ENCODE peak calls at places on chromosome 4, in eight cellular contexts. M is left colon; L is IMR-90; E is activated CD8-positive, alpha-beta T cell treated with anti-CD3 and anti-CD28 coated beads, Interleukin-2, amount 10 ng/mL, durations not matched to agents 7 days and 5 days; T is T-helper 17 cell; O is T-cell; P is pancreas; U is DND-41. B is an unnamed sample.

GRCh38 chr4:154566639-154567204 is 3.9 kb downstream of the FGB start:
- ATAC-seq in M (no peak), L (no peak), E (no peak), T (no peak), O (no peak), P (no peak), U (no peak), B (no peak)

GRCh38 chr4:142713282-142714030 is 132.6 kb downstream of the INPP4B start:
- ATAC-seq in M (no peak), L (no peak), E (no peak), T (no peak), O (no peak), P (no peak), U (peak), B (no peak)

GRCh38 chr4:82799006-82799881 is 648 bp upstream of the SCD5 start:
- ATAC-seq in M (peak), L (peak), E (peak), T (peak), O (peak), P (peak), U (peak), B (peak)

GRCh38 chr4:123064390-123064789 is 142.0 kb upstream of the NUDT6 start:
- ATAC-seq in M (no peak), L (no peak), E (no peak), T (no peak), O (no peak), P (no peak), U (no peak), B (no peak)

GRCh38 chr4:72340803-72341431 is 228.1 kb downstream of the ADAMTS3 start:
- ATAC-seq in M (no peak), L (no peak), E (no peak), T (no peak), O (no peak), P (no peak), U (no peak), B (peak)

GRCh38 chr4:148542922-148543623 is 100.9 kb upstream of the NR3C2 start:
- ATAC-seq in M (peak), L (no peak), E (no peak), T (no peak), O (no peak), P (no peak), U (no peak), B (no peak)

GRCh38 chr4:80199947-80200346 is 2.6 kb downstream of the PRDM8 start:
- ATAC-seq in M (no peak), L (no peak), E (no peak), T (no peak), O (no peak), P (no peak), U (no peak), B (no peak)

GRCh38 chr4:105963461-105964400 is 68.5 kb downstream of the NPNT start:
- ATAC-seq in M (peak), L (no peak), E (no peak), T (no peak), O (no peak), P (no peak), U (no peak), B (no peak)

GRCh38 chr4:6696611-6697010 is 2.9 kb downstream of the S100P start:
- ATAC-seq in M (no peak), L (peak), E (peak), T (peak), O (peak), P (no peak), U (peak), B (no peak)

GRCh38 chr4:66045913-66046312 is 375.6 kb upstream of the EPHA5 start:
- ATAC-seq in M (no peak), L (no peak), E (no peak), T (no peak), O (no peak), P (no peak), U (no peak), B (no peak)

GRCh38 chr4:75830906-75831305 is 71.3 kb downstream of the PPEF2 start:
- ATAC-seq in M (no peak), L (no peak), E (no peak), T (no peak), O (no peak), P (no peak), U (no peak), B (no peak)

GRCh38 chr4:26133840-26134239 is 187.0 kb upstream of the RBPJ start:
- ATAC-seq in M (no peak), L (no peak), E (no peak), T (no peak), O (no peak), P (no peak), U (no peak), B (no peak)

GRCh38 chr4:152937280-152937534 is 1.1 kb downstream of the FHDC1 start:
- ATAC-seq in M (no peak), L (no peak), E (no peak), T (no peak), O (no peak), P (no peak), U (peak), B (no peak)

GRCh38 chr4:10002278-10002677 is 19.0 kb downstream of the SLC2A9 start:
- ATAC-seq in M (no peak), L (no peak), E (no peak), T (no peak), O (no peak), P (peak), U (no peak), B (no peak)

B was measured in SK-N-SH treated with all-trans-retinoic acid at 6 μM for 48 hours.